ENCODE peak calls at places on chromosomes 2 and 18, in nine cellular contexts. M is foreskin fibroblast; P is CD8-positive, alpha-beta T cell; T is CD8-positive, alpha-beta memory T cell; B is AML-193; V is GM10248; Y is DMS153; R is right atrium auricular region; Z is HFF-Myc. C is an unnamed sample.

GRCh38 chr18:2192562-2192961 is 378.7 kb downstream of the METTL4 start:
- DNase-seq in T (no peak), R (no peak), Y (no peak), B (no peak), Z (no peak), V (no peak), P (no peak), M (no peak), C (no peak)

GRCh38 chr2:30708491-30709290 is 98.6 kb downstream of the CAPN13 start:
- DNase-seq in M (peak; percentile 43), P (no peak), Z (no peak), T (no peak), R (peak; percentile 46), B (peak; percentile 2), Y (no peak), V (no peak), C (peak; percentile 11)

GRCh38 chr2:26650713-26651457 is 9.7 kb upstream of the CIB4 start:
- DNase-seq in B (no peak), R (no peak), M (no peak), P (no peak), Y (no peak), V (no peak), T (no peak), Z (no peak), C (no peak)

GRCh38 chr2:121748202-121748601 is 7.2 kb upstream of the TSN start:
- DNase-seq in Y (no peak), V (no peak), T (no peak), R (no peak), B (peak; percentile 71), P (no peak), M (peak; percentile 73), Z (peak; percentile 19), C (peak; percentile 27)

GRCh38 chr2:72973566-72974435 is 56.5 kb downstream of the EMX1 start:
- DNase-seq in P (peak; percentile 12), M (peak; percentile 76), Y (peak; percentile 22), Z (peak; percentile 12), B (peak; percentile 46), R (no peak), T (peak; percentile 20), V (peak; percentile 84), C (peak; percentile 71)

GRCh38 chr18:3703732-3704176 is 253.8 kb downstream of the TGIF1 start:
- DNase-seq in T (no peak), B (peak; percentile 52), Y (no peak), V (peak; percentile 41), P (no peak), R (peak; percentile 63), M (peak; percentile 81), Z (peak; percentile 32), C (peak; percentile 79)

GRCh38 chr18:25168011-25168410 is 184.0 kb downstream of the ZNF521 start:
- DNase-seq in M (no peak), T (no peak), Y (no peak), P (no peak), Z (no peak), R (no peak), B (no peak), V (no peak), C (no peak)

GRCh38 chr2:240245706-240246105 is 105.2 kb upstream of the OTOS start:
- DNase-seq in P (no peak), V (no peak), Z (no peak), M (peak; percentile 43), T (no peak), B (no peak), Y (no peak), R (peak; percentile 51), C (no peak)

GRCh38 chr2:207328944-207329386 is 163.2 kb upstream of the KLF7 start:
- DNase-seq in B (no peak), R (no peak), T (no peak), Y (peak; percentile 11), M (no peak), V (no peak), P (no peak), Z (no peak), C (no peak)

GRCh38 chr2:9249036-9249800 is 42.6 kb downstream of the ASAP2 start:
- DNase-seq in P (no peak), Y (no peak), M (peak; percentile 89), B (no peak), R (no peak), Z (no peak), T (no peak), V (no peak), C (no peak)

GRCh38 chr2:20806286-20806685 is 16.6 kb downstream of the LDAH start:
- DNase-seq in R (no peak), Y (no peak), M (peak; percentile 26), P (no peak), B (no peak), V (no peak), Z (no peak), T (no peak), C (no peak)

GRCh38 chr18:9643549-9643948 is 29.2 kb upstream of the PPP4R1 start:
- DNase-seq in Y (no peak), V (no peak), T (no peak), Z (peak; percentile 98), P (no peak), B (no peak), R (no peak), M (peak; percentile 96), C (no peak)

GRCh38 chr18:2910261-2910660 is 63.5 kb downstream of the EMILIN2 start:
- DNase-seq in Z (no peak), Y (no peak), B (no peak), M (no peak), P (no peak), T (no peak), V (no peak), R (no peak), C (no peak)

GRCh38 chr2:63983986-63984605 is 35.1 kb downstream of the VPS54 start:
- DNase-seq in B (no peak), P (no peak), M (peak; percentile 5), T (no peak), V (no peak), Y (peak; percentile 85), R (no peak), Z (no peak), C (no peak)

GRCh38 chr2:121777699-121778058 is 22.2 kb downstream of the TSN start:
- DNase-seq in T (no peak), B (no peak), P (no peak), Y (no peak), Z (no peak), R (no peak), M (peak; percentile 56), V (no peak), C (no peak)

GRCh38 chr2:128408349-128409305 is 90.0 kb upstream of the HS6ST1 start:
- DNase-seq in T (no peak), Y (no peak), M (peak; percentile 90), B (no peak), V (no peak), R (peak; percentile 54), Z (no peak), P (no peak), C (no peak)

C was measured in Kasumi-1.